ENCODE peak calls at places on chromosomes 7 and 10, in eight cellular contexts. T, I, H, U, V, P, Q and O are unnamed samples.

GRCh38 chr10:89002234-89002978 is 11.8 kb downstream of the FAS start:
- DNase-seq in H (no peak), Q (no peak), U (no peak), T (no peak), P (no peak), I (no peak), V (no peak), O (no peak)

GRCh38 chr7:127591591-127591990 is 1.9 kb upstream of the FSCN3 start:
- DNase-seq in P (no peak), T (no peak), U (no peak), Q (no peak), V (no peak), H (no peak), I (no peak), O (no peak)

GRCh38 chr10:60414877-60415585 is 25.4 kb upstream of the ANK3 start:
- DNase-seq in I (peak), U (peak), V (peak), P (peak), H (peak), T (peak), Q (no peak), O (peak)

GRCh38 chr7:83806538-83806937 is 157.6 kb upstream of the SEMA3E start:
- DNase-seq in V (no peak), P (no peak), H (no peak), U (no peak), T (no peak), Q (no peak), I (no peak), O (no peak)

GRCh38 chr10:90804354-90804753 is 53.5 kb downstream of the HTR7 start:
- DNase-seq in Q (no peak), I (no peak), T (no peak), V (no peak), H (no peak), P (no peak), U (no peak), O (no peak)

GRCh38 chr7:92987095-92987494 is 130.7 kb downstream of the SAMD9 start:
- DNase-seq in U (peak), T (peak), I (peak), V (no peak), Q (no peak), P (no peak), H (peak), O (no peak)

GRCh38 chr7:108403597-108404217 is 52.5 kb downstream of the NRCAM start:
- DNase-seq in V (no peak), H (no peak), P (no peak), T (no peak), Q (no peak), U (no peak), I (no peak), O (no peak)

GRCh38 chr7:94368371-94368791 is 26.3 kb upstream of the COL1A2 start:
- DNase-seq in H (peak), U (peak), Q (no peak), I (peak), V (peak), P (no peak), T (peak), O (no peak)

GRCh38 chr7:17304926-17305325 is 6.5 kb downstream of the AHR start:
- DNase-seq in H (peak), V (no peak), U (peak), T (peak), I (peak), Q (no peak), P (no peak), O (no peak)

GRCh38 chr7:90320418-90320800 is 695 bp downstream of the FAM237B start:
- DNase-seq in U (no peak), I (no peak), V (no peak), Q (no peak), P (no peak), T (no peak), H (no peak), O (no peak)

GRCh38 chr7:159192013-159192412 is 47.3 kb upstream of the VIPR2 start:
- DNase-seq in H (no peak), T (no peak), V (no peak), U (no peak), Q (no peak), I (no peak), P (no peak), O (no peak)

GRCh38 chr7:24316340-24316739 is 32.4 kb downstream of the NPY start:
- DNase-seq in U (no peak), I (no peak), Q (no peak), V (no peak), P (no peak), T (no peak), H (no peak), O (no peak)

GRCh38 chr10:62873866-62874265 is 57.7 kb upstream of the EGR2 start:
- DNase-seq in I (no peak), T (no peak), H (no peak), U (no peak), V (no peak), Q (no peak), P (no peak), O (no peak)

GRCh38 chr10:129912161-129912917 is 51.7 kb downstream of the EBF3 start:
- DNase-seq in T (peak), P (no peak), H (no peak), Q (no peak), U (no peak), I (no peak), V (no peak), O (peak)

GRCh38 chr7:17528636-17529035 is 230.2 kb downstream of the AHR start:
- DNase-seq in U (no peak), T (no peak), P (no peak), H (no peak), Q (no peak), V (no peak), I (peak), O (no peak)

GRCh38 chr10:103835121-103836045 is 20.0 kb downstream of the SH3PXD2A start:
- DNase-seq in Q (peak), U (peak), V (no peak), I (peak), H (peak), T (peak), P (no peak), O (peak)

GRCh38 chr10:121608669-121609190 is 10.5 kb upstream of the FGFR2 start:
- DNase-seq in Q (peak), I (no peak), V (peak), P (peak), H (no peak), T (peak), U (no peak), O (peak)

GRCh38 chr10:93313798-93314197 is 168.3 kb downstream of the MYOF start:
- DNase-seq in V (no peak), Q (no peak), P (no peak), U (no peak), I (no peak), T (peak), H (no peak), O (no peak)

GRCh38 chr7:80807166-80807900 is 111.5 kb downstream of the SEMA3C start:
- DNase-seq in P (no peak), Q (no peak), H (no peak), V (no peak), I (peak), T (peak), U (no peak), O (no peak)

GRCh38 chr10:73774637-73775036 is 7.2 kb upstream of the CHCHD1 start:
- DNase-seq in I (no peak), P (no peak), Q (no peak), U (peak), T (peak), H (peak), V (no peak), O (no peak)

GRCh38 chr10:99966306-99966705 is 43.4 kb downstream of the DNMBP start:
- DNase-seq in U (peak), T (peak), H (peak), P (no peak), Q (no peak), I (peak), V (no peak), O (no peak)

GRCh38 chr10:114815751-114816150 is 5.8 kb upstream of the FHIP2A start:
- DNase-seq in U (no peak), V (no peak), H (no peak), Q (no peak), I (no peak), P (no peak), T (peak), O (no peak)

GRCh38 chr10:51400354-51401096 is 298.9 kb downstream of the CSTF2T start:
- DNase-seq in Q (no peak), P (no peak), U (no peak), V (no peak), H (no peak), T (no peak), I (no peak), O (no peak)

GRCh38 chr7:124130-124949 is 68.0 kb upstream of the FAM20C start:
- DNase-seq in H (no peak), P (no peak), U (no peak), T (no peak), Q (no peak), V (no peak), I (no peak), O (no peak)

GRCh38 chr7:49767719-49768118 is 5.7 kb upstream of the VWC2 start:
- DNase-seq in I (no peak), T (no peak), U (no peak), Q (no peak), H (no peak), V (no peak), P (no peak), O (no peak)

GRCh38 chr7:157010588-157011332 is at the start of gene MNX1:
- DNase-seq in P (peak), I (no peak), V (peak), T (no peak), H (no peak), U (no peak), Q (peak), O (peak)

GRCh38 chr10:53622201-53622600 is 849.6 kb upstream of the MBL2 start:
- DNase-seq in T (no peak), H (no peak), U (no peak), I (no peak), P (no peak), Q (no peak), V (no peak), O (no peak)

GRCh38 chr10:102675887-102676616 is 31.8 kb downstream of the TRIM8 start:
- DNase-seq in I (peak), P (no peak), H (peak), U (peak), V (peak), Q (no peak), T (peak), O (no peak)

GRCh38 chr10:31707578-31708411 is 220.8 kb downstream of the ARHGAP12 start:
- DNase-seq in V (peak), U (peak), I (peak), T (peak), Q (peak), P (peak), H (peak), O (peak)

GRCh38 chr7:30660331-30661255 is 21.7 kb downstream of the CRHR2 start:
- DNase-seq in P (no peak), T (no peak), Q (no peak), H (no peak), I (no peak), V (no peak), U (no peak), O (no peak)

GRCh38 chr10:95363303-95363912 is 72.6 kb upstream of the PDLIM1 start:
- DNase-seq in P (no peak), I (peak), H (peak), U (peak), T (peak), V (peak), Q (peak), O (peak)

GRCh38 chr7:107538001-107538400 is 25.7 kb downstream of the COG5 start:
- DNase-seq in T (no peak), H (no peak), P (no peak), Q (peak), I (no peak), U (no peak), V (no peak), O (no peak)

GRCh38 chr10:112376578-112376855 is 2.6 kb downstream of the ACSL5 start:
- DNase-seq in P (no peak), V (no peak), U (no peak), Q (no peak), I (no peak), T (no peak), H (no peak), O (no peak)

GRCh38 chr10:69961168-69961863 is 91.3 kb upstream of the MACROH2A2 start:
- DNase-seq in I (no peak), P (peak), U (peak), H (peak), Q (peak), V (peak), T (no peak), O (peak)
- H3K9ac ChIP-seq in I (no peak), P (no peak), U (no peak), H (no peak), Q (no peak), V (no peak), T (no peak), O (no peak)

GRCh38 chr10:132335189-132336063 is 3.4 kb downstream of the LRRC27 start:
- DNase-seq in H (no peak), P (peak), U (peak), T (no peak), V (no peak), Q (no peak), I (no peak), O (peak)
- H3K9ac ChIP-seq in H (no peak), P (no peak), U (no peak), T (no peak), V (no peak), Q (no peak), I (no peak), O (no peak)

DNA sequence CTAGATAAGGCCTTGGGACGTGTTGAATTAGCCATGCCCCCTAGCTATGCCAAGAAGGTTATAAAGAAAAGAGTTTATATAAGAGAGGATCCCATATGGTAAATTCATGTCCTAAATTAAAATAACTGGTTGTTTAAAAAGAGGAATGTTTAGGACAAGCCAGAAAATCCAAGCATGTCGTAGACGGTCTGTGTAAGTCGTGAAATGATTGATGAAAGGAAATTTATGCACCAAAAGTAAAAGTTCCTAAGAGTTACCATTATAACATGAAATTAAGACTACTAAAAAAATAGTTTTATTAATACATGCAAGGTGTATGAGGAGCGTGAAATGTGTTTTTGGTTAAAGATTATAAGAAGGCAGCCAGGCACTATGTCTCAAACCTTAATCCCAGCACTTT is 624.9 kb downstream of the ARL4A start:
- DNase-seq in T (no peak), U (no peak), H (no peak), I (no peak), Q (no peak), P (no peak), V (peak), O (peak)
- H3K9ac ChIP-seq in T (no peak), U (no peak), H (no peak), I (no peak), Q (no peak), P (no peak), V (no peak), O (no peak)

GRCh38 chr7:55514546-55515265 is 57.6 kb downstream of the VOPP1 start:
- DNase-seq in U (no peak), T (no peak), P (no peak), Q (no peak), V (no peak), H (no peak), I (no peak), O (no peak)
- H3K9ac ChIP-seq in U (no peak), T (no peak), P (no peak), Q (no peak), V (no peak), H (no peak), I (no peak), O (no peak)

GRCh38 chr10:79184141-79184625 is 115.4 kb downstream of the ZMIZ1 start:
- DNase-seq in I (peak), T (peak), Q (peak), V (no peak), P (peak), H (peak), U (peak), O (peak)
- H3K9ac ChIP-seq in I (peak), T (peak), Q (no peak), V (no peak), P (no peak), H (no peak), U (peak), O (no peak)

GRCh38 chr10:33273295-33274002 is 61.0 kb downstream of the NRP1 start:
- DNase-seq in U (peak), I (peak), V (peak), P (peak), T (peak), H (peak), Q (peak), O (peak)

GRCh38 chr10:33267708-33268107 is 66.8 kb downstream of the NRP1 start:
- DNase-seq in V (no peak), Q (no peak), T (no peak), U (no peak), P (no peak), H (no peak), I (no peak), O (no peak)

GRCh38 chr10:33271969-33272583 is 62.4 kb downstream of the NRP1 start:
- DNase-seq in T (peak), Q (no peak), I (no peak), H (no peak), V (no peak), U (peak), P (no peak), O (no peak)

GRCh38 chr10:33274096-33274785 is 60.2 kb downstream of the NRP1 start:
- DNase-seq in T (no peak), U (no peak), H (no peak), Q (no peak), V (peak), P (no peak), I (peak), O (no peak)

GRCh38 chr10:33270971-33271370 is 63.5 kb downstream of the NRP1 start:
- DNase-seq in P (no peak), I (no peak), Q (no peak), V (no peak), U (no peak), H (no peak), T (no peak), O (no peak)
- H3K9ac ChIP-seq in P (no peak), I (no peak), Q (no peak), V (no peak), U (peak), H (no peak), T (no peak), O (no peak)

GRCh38 chr7:129771928-129772479 is 160.5 kb downstream of the NRF1 start:
- DNase-seq in P (peak), T (no peak), Q (no peak), U (no peak), H (no peak), V (peak), I (no peak), O (peak)
- H3K9ac ChIP-seq in P (no peak), T (no peak), Q (no peak), U (no peak), H (no peak), V (no peak), I (no peak), O (no peak)

GRCh38 chr10:44724415-44725174 is 186.5 kb upstream of the TMEM72 start:
- DNase-seq in U (peak), V (no peak), I (peak), T (peak), P (no peak), H (peak), Q (no peak), O (no peak)
- H3K9ac ChIP-seq in U (peak), V (no peak), I (no peak), T (peak), P (no peak), H (no peak), Q (no peak), O (no peak)

GRCh38 chr10:125073996-125074395 is 86.4 kb downstream of the CTBP2 start:
- DNase-seq in I (no peak), Q (no peak), V (no peak), H (no peak), T (no peak), U (no peak), P (no peak), O (no peak)
- H3K9ac ChIP-seq in I (no peak), Q (no peak), V (no peak), H (no peak), T (no peak), U (no peak), P (no peak), O (no peak)